ENCODE peak calls at places on chromosome 22, in six cellular contexts. C is Panc1; M is bronchial epithelial cell; Y is stimulated activated CD4-positive, alpha-beta T cell treated with anti-CD3 and anti-CD28 coated beads, Interleukin-15, amount 100 ng/mL, for 48 hours; Q is NCI-H1092; A is activated CD4-positive, alpha-beta T cell treated with anti-CD3 and anti-CD28 coated beads, Interleukin-2, amount 50 U/mL, for 1 hour. R is an unnamed sample.

GRCh38 chr22:29435236-29435635 is 3.1 kb upstream of the RFPL1 start:
- DNase-seq in A (no peak), Q (no peak), M (no peak), C (no peak), Y (no peak), R (no peak)

GRCh38 chr22:44750481-44750880 is 1.9 kb upstream of the ARHGAP8 start:
- DNase-seq in A (no peak), M (no peak), C (no peak), Q (no peak), Y (no peak), R (no peak)

GRCh38 chr22:42207918-42208317 is 62.5 kb downstream of the TCF20 start:
- DNase-seq in C (no peak), Q (no peak), M (no peak), A (no peak), Y (no peak), R (no peak)

GRCh38 chr22:40007826-40008710 is 13.3 kb downstream of the FAM83F start:
- DNase-seq in A (no peak), M (no peak), Y (no peak), C (no peak), Q (no peak), R (no peak)

GRCh38 chr22:18091916-18092526 is 14.2 kb downstream of the PEX26 start:
- DNase-seq in Q (no peak), C (no peak), A (peak; percentile 47), M (no peak), Y (no peak), R (peak; percentile 29)

GRCh38 chr22:19325296-19325950 is 33.9 kb upstream of the CLTCL1 start:
- DNase-seq in Y (no peak), M (peak; percentile 84), Q (no peak), A (no peak), C (no peak), R (no peak)

GRCh38 chr22:16932577-16932976 is 75.4 kb downstream of the GAB4 start:
- DNase-seq in C (no peak), Y (no peak), M (no peak), Q (no peak), A (no peak), R (no peak)

GRCh38 chr22:19884161-19884953 is 29.7 kb upstream of the GNB1L start:
- DNase-seq in C (no peak), Y (no peak), A (no peak), M (no peak), Q (no peak), R (no peak)

GRCh38 chr22:23773247-23774113 is 831 bp downstream of the MMP11 start:
- DNase-seq in A (no peak), Y (no peak), Q (no peak), C (no peak), M (no peak), R (no peak)